ENCODE peak calls at places on chromosomes 5 and 9, in five cellular contexts. Q is mesenchymal stem cell; H is A549; U is NCI-H1092 treated with DMSO at 0.1 percent for 48 hours; J is activated CD8-positive, alpha-beta memory T cell treated with anti-CD3 and anti-CD28 coated beads for 4 hours. F is an unnamed sample.

GRCh38 chr9:83491995-83492394 is 46.2 kb downstream of the FRMD3 start:
- DNase-seq in Q (no peak), H (no peak), U (no peak), J (no peak), F (no peak)

GRCh38 chr5:53601570-53601969 is 41.1 kb downstream of the NDUFS4 start:
- DNase-seq in Q (no peak), H (peak; percentile 44), U (no peak), J (no peak), F (no peak)

GRCh38 chr5:168649306-168649705 is 70.1 kb upstream of the PANK3 start:
- DNase-seq in Q (no peak), H (no peak), U (no peak), J (no peak), F (no peak)

GRCh38 chr9:88258587-88258986 is 120.3 kb upstream of the SPATA31C2 start:
- DNase-seq in Q (peak; percentile 28), H (no peak), U (no peak), J (no peak), F (no peak)

GRCh38 chr5:24226492-24226891 is 418.3 kb downstream of the CDH10 start:
- DNase-seq in Q (no peak), H (no peak), U (no peak), J (no peak), F (no peak)

GRCh38 chr9:16191691-16192402 is 639.0 kb downstream of the CCDC171 start:
- DNase-seq in Q (peak; percentile 92), H (peak; percentile 84), U (peak; percentile 92), J (no peak), F (no peak)

GRCh38 chr5:167642779-167643517 is 648.5 kb upstream of the WWC1 start:
- DNase-seq in Q (peak; percentile 94), H (no peak), U (no peak), J (no peak), F (no peak)

GRCh38 chr9:18610956-18611355 is 137.0 kb downstream of the ADAMTSL1 start:
- DNase-seq in Q (no peak), H (no peak), U (peak; percentile 72), J (no peak), F (no peak)

GRCh38 chr5:95779611-95780010 is 42.9 kb downstream of the GLRX start:
- DNase-seq in Q (peak; percentile 69), H (no peak), U (no peak), J (no peak), F (no peak)

GRCh38 chr5:91390268-91390667 is 7.2 kb upstream of the ARRDC3 start:
- DNase-seq in Q (no peak), H (no peak), U (no peak), J (no peak), F (no peak)

GRCh38 chr5:149576021-149576420 is 5.3 kb upstream of the ARHGEF37 start:
- DNase-seq in Q (no peak), H (no peak), U (no peak), J (no peak), F (no peak)

GRCh38 chr5:158952951-158953350 is 146.8 kb downstream of the EBF1 start:
- DNase-seq in Q (peak; percentile 60), H (no peak), U (no peak), J (no peak), F (no peak)

GRCh38 chr5:143119881-143120341 is 283.6 kb downstream of the NR3C1 start:
- DNase-seq in Q (peak; percentile 43), H (no peak), U (no peak), J (no peak), F (no peak)

GRCh38 chr9:93642961-93643360 is 66.6 kb downstream of the PHF2 start:
- DNase-seq in Q (peak; percentile 29), H (no peak), U (no peak), J (no peak), F (no peak)

GRCh38 chr5:157599565-157599964 is 24.0 kb upstream of the ADAM19 start:
- DNase-seq in Q (no peak), H (no peak), U (no peak), J (no peak), F (no peak)

GRCh38 chr5:75551471-75551870 is 39.8 kb downstream of the POLK start:
- DNase-seq in Q (no peak), H (no peak), U (no peak), J (no peak), F (no peak)

GRCh38 chr5:74885170-74885569 is 19.0 kb upstream of the FAM169A start:
- DNase-seq in Q (no peak), H (no peak), U (no peak), J (no peak), F (no peak)

GRCh38 chr5:132751971-132752580 is 4.8 kb downstream of the CCNI2 start:
- DNase-seq in Q (no peak), H (no peak), U (no peak), J (no peak), F (no peak)

GRCh38 chr5:53017794-53018391 is 28.7 kb downstream of the ITGA2 start:
- DNase-seq in Q (no peak), H (no peak), U (no peak), J (no peak), F (no peak)

GRCh38 chr5:171992813-171993212 is 13.6 kb downstream of the FBXW11 start:
- DNase-seq in Q (no peak), H (no peak), U (no peak), J (no peak), F (no peak)

GRCh38 chr5:147177125-147177840 is 57.5 kb upstream of the STK32A start:
- DNase-seq in Q (peak; percentile 22), H (no peak), U (no peak), J (no peak), F (no peak)

GRCh38 chr5:107630184-107630583 is 40.6 kb downstream of the EFNA5 start:
- DNase-seq in Q (no peak), H (no peak), U (no peak), J (no peak), F (no peak)

GRCh38 chr5:119808474-119808873 is 179.1 kb downstream of the FAM170A start:
- DNase-seq in Q (no peak), H (no peak), U (no peak), J (no peak), F (no peak)

GRCh38 chr5:131268758-131269370 is 5.0 kb downstream of the CDC42SE2 start:
- DNase-seq in Q (no peak), H (no peak), U (no peak), J (no peak), F (no peak)

GRCh38 chr9:70569070-70569772 is 154.8 kb upstream of the KLF9 start:
- DNase-seq in Q (peak; percentile 78), H (no peak), U (no peak), J (no peak), F (no peak)

GRCh38 chr9:127884427-127884911 is 7.0 kb upstream of the AK1 start:
- DNase-seq in Q (no peak), H (no peak), U (peak; percentile 75), J (no peak), F (no peak)

GRCh38 chr5:166251786-166252185 is 2039.7 kb upstream of the WWC1 start:
- DNase-seq in Q (no peak), H (no peak), U (no peak), J (no peak), F (no peak)

GRCh38 chr5:88452820-88453219 is 184.2 kb upstream of the TMEM161B start:
- DNase-seq in Q (peak; percentile 8), H (no peak), U (no peak), J (no peak), F (no peak)

GRCh38 chr9:124855944-124856773 is 2.9 kb downstream of the WDR38 start:
- DNase-seq in Q (no peak), H (no peak), U (peak; percentile 21), J (no peak), F (no peak)

GRCh38 chr5:135264451-135265445 is 134.3 kb downstream of the MACROH2A1 start:
- DNase-seq in Q (peak; percentile 74), H (no peak), U (no peak), J (no peak), F (no peak)

GRCh38 chr9:88258012-88258411 is 119.7 kb upstream of the SPATA31C2 start:
- DNase-seq in Q (peak; percentile 87), H (no peak), U (no peak), J (no peak), F (no peak)

GRCh38 chr9:125343518-125344284 is 82.1 kb downstream of the GAPVD1 start:
- DNase-seq in Q (peak; percentile 59), H (no peak), U (peak; percentile 19), J (no peak), F (no peak)

GRCh38 chr9:130824616-130825015 is 10.4 kb upstream of the ABL1 start:
- DNase-seq in Q (no peak), H (no peak), U (no peak), J (no peak), F (no peak)

GRCh38 chr5:176625966-176626875 is 4.1 kb downstream of the SNCB start:
- DNase-seq in Q (no peak), H (no peak), U (no peak), J (no peak), F (no peak)

GRCh38 chr9:130191749-130192120 is 19.5 kb downstream of the NCS1 start:
- DNase-seq in Q (no peak), H (no peak), U (no peak), J (no peak), F (no peak)

GRCh38 chr5:124678478-124678877 is 68.0 kb downstream of the ZNF608 start:
- DNase-seq in Q (no peak), H (no peak), U (no peak), J (no peak), F (no peak)

GRCh38 chr9:130940023-130940549 is 1.0 kb upstream of the FIBCD1 start:
- DNase-seq in Q (no peak), H (no peak), U (no peak), J (no peak), F (no peak)

GRCh38 chr5:126777257-126777973 is 479 bp downstream of the LMNB1 start:
- DNase-seq in Q (peak; percentile 80), H (no peak), U (peak; percentile 26), J (no peak), F (no peak)

F was measured in SIG-M5.